ENCODE peak calls at places on chromosomes 12 and 14, in ten cellular contexts. O, B, F, I, G, E, D, Y, Z and V are unnamed samples.

GRCh38 chr12:2294651-2295475 is 242.1 kb downstream of the CACNA1C start:
- DNase-seq in I (peak; percentile 83), O (no peak), D (peak; percentile 51), B (peak; percentile 69), Z (peak; percentile 89), F (no peak), E (no peak), Y (no peak), G (peak; percentile 44), V (no peak)

GRCh38 chr12:27367078-27367477 is 34.4 kb downstream of the BMAL2 start:
- DNase-seq in G (no peak), E (no peak), Y (no peak), F (no peak), Z (no peak), D (no peak), O (no peak), B (peak; percentile 28), I (no peak), V (no peak)

GRCh38 chr14:95287176-95287754 is 32.4 kb downstream of the CLMN start:
- DNase-seq in Y (no peak), Z (no peak), E (no peak), D (no peak), F (no peak), G (no peak), O (no peak), B (no peak), I (no peak), V (no peak)

GRCh38 chr14:61350871-61351270 is 29.5 kb downstream of the PRKCH start:
- DNase-seq in O (no peak), G (no peak), F (no peak), Y (no peak), I (no peak), Z (no peak), E (no peak), B (no peak), D (no peak), V (no peak)

GRCh38 chr12:119179335-119180021 is 747 bp downstream of the HSPB8 start:
- DNase-seq in D (peak; percentile 83), Z (peak; percentile 58), F (no peak), E (no peak), B (peak; percentile 70), I (no peak), G (peak; percentile 68), Y (peak; percentile 73), O (peak; percentile 73), V (peak; percentile 52)

GRCh38 chr12:47244730-47245285 is 165.0 kb upstream of the AMIGO2 start:
- DNase-seq in E (no peak), B (no peak), I (no peak), G (no peak), O (no peak), Y (no peak), F (no peak), Z (no peak), D (no peak), V (no peak)

GRCh38 chr12:57429473-57430116 is 1.2 kb downstream of the R3HDM2 start:
- DNase-seq in F (no peak), D (no peak), G (no peak), Y (no peak), I (no peak), O (no peak), B (peak; percentile 13), Z (peak; percentile 20), E (no peak), V (no peak)

GRCh38 chr12:78229491-78230209 is 399.0 kb downstream of the NAV3 start:
- DNase-seq in F (peak; percentile 21), D (peak; percentile 51), O (peak; percentile 17), G (peak; percentile 59), Y (peak; percentile 58), I (no peak), B (peak; percentile 52), Z (peak; percentile 69), E (no peak), V (peak; percentile 59)

GRCh38 chr12:116982721-116983502 is 72.2 kb downstream of the FBXW8 start:
- DNase-seq in F (no peak), E (peak; percentile 78), I (no peak), O (no peak), D (no peak), Y (peak; percentile 48), B (peak; percentile 95), G (peak; percentile 57), Z (peak; percentile 86), V (no peak)

GRCh38 chr12:69726922-69727321 is 11.7 kb upstream of the RAB3IP start:
- DNase-seq in E (no peak), B (no peak), D (no peak), Z (no peak), Y (no peak), I (no peak), G (no peak), O (no peak), F (no peak), V (no peak)

DNA sequence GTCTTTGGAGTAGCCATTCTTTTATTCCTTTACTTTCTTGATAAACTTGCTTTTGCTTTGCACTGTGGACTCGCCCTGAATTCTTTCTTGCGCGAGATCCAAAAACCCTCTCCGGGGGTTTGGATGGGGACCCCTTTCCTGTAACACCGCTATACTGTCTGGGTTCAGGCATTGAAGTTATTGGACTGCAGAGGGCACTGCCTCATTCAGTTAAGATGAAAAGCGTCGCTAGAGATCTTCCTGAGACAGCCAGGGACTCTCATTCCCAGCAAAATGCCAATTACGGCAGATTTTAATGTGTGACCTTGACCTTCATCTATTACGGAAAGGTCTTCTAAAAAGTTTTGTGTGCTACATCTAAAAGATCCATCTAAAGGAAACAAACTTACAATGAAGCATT is 17.3 kb upstream of the RIMKLB start:
- DNase-seq in D (no peak), F (no peak), G (no peak), Y (no peak), B (no peak), Z (no peak), E (no peak), I (no peak), O (no peak), V (no peak)
- TF ChIP-seq CTCF in D (no peak), F (peak; percentile 1), G (no peak), Y (peak; percentile 21), B (no peak), Z (no peak), E (no peak), I (no peak), O (no peak), V (no peak)

GRCh38 chr14:100384277-100384676 is 61.1 kb downstream of the SLC25A47 start:
- DNase-seq in I (no peak), G (no peak), Y (no peak), Z (no peak), D (no peak), F (no peak), O (no peak), E (no peak), B (no peak), V (no peak)

GRCh38 chr14:100386846-100387245 is 63.7 kb downstream of the SLC25A47 start:
- DNase-seq in G (no peak), I (no peak), E (no peak), B (no peak), Y (no peak), Z (no peak), F (no peak), D (no peak), O (no peak), V (no peak)

GRCh38 chr14:100383727-100384158 is 60.6 kb downstream of the SLC25A47 start:
- DNase-seq in I (peak; percentile 77), Z (peak; percentile 55), O (peak; percentile 73), F (peak; percentile 34), D (peak; percentile 84), G (peak; percentile 69), Y (peak; percentile 48), E (no peak), B (peak; percentile 55), V (peak; percentile 70)

GRCh38 chr14:100386121-100386520 is 63.0 kb downstream of the SLC25A47 start:
- DNase-seq in Y (no peak), G (peak; percentile 59), E (no peak), F (no peak), D (no peak), Z (no peak), O (no peak), B (peak; percentile 34), I (no peak), V (no peak)

DNA sequence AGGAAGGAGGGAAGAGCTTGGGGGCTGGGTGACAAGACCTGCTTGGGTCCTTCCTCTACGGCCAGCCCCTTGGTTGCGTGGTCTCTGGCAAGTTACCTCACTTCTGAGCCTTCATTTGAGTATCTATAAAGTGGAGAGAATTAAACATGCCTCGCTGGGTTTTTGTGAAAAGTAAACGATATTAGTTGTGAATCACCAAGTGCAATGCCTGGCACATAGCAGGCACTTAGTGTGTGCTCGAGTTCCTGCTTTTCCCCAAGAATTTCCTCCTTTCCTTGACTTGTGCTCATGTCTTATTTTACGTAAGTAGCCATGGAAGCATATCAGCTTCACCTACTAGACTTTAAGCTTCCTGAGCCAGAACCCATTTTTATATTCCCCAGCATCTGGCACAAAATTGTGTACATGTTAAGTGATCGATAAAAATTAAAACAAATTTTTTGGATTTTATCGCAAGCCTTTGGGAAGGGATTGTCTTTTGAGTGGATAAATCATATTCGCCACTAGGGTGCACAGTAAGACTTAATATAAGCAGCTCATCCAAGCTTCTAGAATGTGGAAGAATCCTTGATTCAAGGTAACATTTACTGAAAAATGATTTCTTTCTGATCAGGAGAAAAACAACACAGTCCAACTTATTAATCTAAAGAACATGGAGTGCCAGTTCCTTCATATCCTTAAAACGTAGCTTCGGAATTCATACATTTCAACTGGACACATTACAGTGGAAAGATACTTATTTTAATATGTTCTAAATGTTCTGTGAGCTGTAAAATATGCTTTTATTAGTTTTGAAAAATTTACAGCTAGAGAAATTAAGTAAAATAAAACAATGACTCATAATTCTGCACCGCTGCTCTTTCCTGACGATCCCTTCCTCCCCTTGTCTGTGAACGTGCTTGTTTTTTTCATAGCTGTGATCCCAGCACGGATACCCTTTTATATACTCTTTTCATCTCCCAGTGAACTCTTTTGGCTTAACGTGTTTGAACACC is 62.0 kb downstream of the SLC25A47 start:
- DNase-seq in E (no peak), G (peak; percentile 84), D (peak; percentile 76), I (no peak), Z (peak; percentile 76), B (peak; percentile 81), F (no peak), Y (peak; percentile 60), O (no peak), V (no peak)
- TF ChIP-seq CTCF in E (peak; percentile 67), G (peak; percentile 57), D (peak; percentile 76), I (peak; percentile 53), Z (peak; percentile 59), B (peak; percentile 74), F (peak; percentile 20), Y (peak; percentile 29), O (peak; percentile 69), V (peak; percentile 47)

DNA sequence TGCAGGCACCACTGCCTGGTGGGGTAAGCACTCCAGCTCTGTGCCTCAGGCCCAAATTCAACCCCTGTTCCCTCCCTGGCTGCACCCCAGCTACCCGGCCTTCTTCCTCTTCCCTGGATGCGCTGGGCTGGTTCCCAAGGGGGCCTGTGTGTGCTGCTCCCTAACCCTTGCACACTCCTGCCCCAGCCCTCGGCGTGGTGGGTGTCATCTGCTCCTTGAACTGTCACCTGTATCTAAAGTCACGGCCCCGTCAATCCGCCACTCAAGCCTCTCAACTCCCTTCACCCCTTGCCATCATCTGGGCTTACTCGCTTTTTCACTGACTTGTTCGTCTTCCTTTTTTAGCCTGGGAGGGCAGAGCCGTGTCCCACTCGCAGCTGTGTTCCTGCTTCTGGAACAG is 138.8 kb downstream of the PIWIL1 start:
- DNase-seq in I (no peak), Y (no peak), E (no peak), Z (no peak), F (no peak), O (no peak), D (no peak), B (no peak), G (no peak), V (no peak)
- TF ChIP-seq CTCF in I (no peak), Y (no peak), E (no peak), Z (no peak), F (no peak), O (no peak), D (no peak), B (no peak), G (no peak), V (no peak)

GRCh38 chr12:62934799-62935674 is at the start of gene PPM1H:
- DNase-seq in F (peak; percentile 62), E (no peak), I (peak; percentile 87), Y (peak; percentile 29), D (peak; percentile 93), Z (peak; percentile 2), B (peak; percentile 11), G (peak; percentile 15), O (peak; percentile 91), V (peak; percentile 99)
- TF ChIP-seq CTCF in F (peak; percentile 59), E (peak; percentile 18), I (peak; percentile 63), Y (peak; percentile 53), D (peak; percentile 62), Z (no peak), B (no peak), G (no peak), O (peak; percentile 94), V (peak; percentile 93)